ENCODE peak calls at places on chromosomes 16 and 17, in five cellular contexts. E is sigmoid colon, I is Caco-2, U is dorsolateral prefrontal cortex, Q is AG04449. X is an unnamed sample.

GRCh38 chr16:23408242-23409201 is 44.5 kb downstream of the COG7 start:
- DNase-seq in E (peak; percentile 82), I (no peak), U (peak; percentile 72), Q (no peak), X (no peak)

GRCh38 chr17:41777579-41778188 is 8.8 kb downstream of the JUP start:
- DNase-seq in E (peak; percentile 87), I (no peak), U (peak; percentile 37), Q (peak; percentile 47), X (peak; percentile 90)

GRCh38 chr17:42670199-42670924 is 6.4 kb downstream of the PLEKHH3 start:
- DNase-seq in E (no peak), I (no peak), U (no peak), Q (no peak), X (no peak)

GRCh38 chr16:24645739-24646645 is 83.5 kb upstream of the TNRC6A start:
- DNase-seq in E (peak; percentile 67), I (no peak), U (no peak), Q (peak; percentile 98), X (peak; percentile 99)

GRCh38 chr17:7851438-7852261 is 3.2 kb upstream of the TMEM88 start:
- DNase-seq in E (peak; percentile 95), I (no peak), U (peak; percentile 90), Q (no peak), X (no peak)

GRCh38 chr17:77722366-77722765 is 236.1 kb upstream of the TNRC6C start:
- DNase-seq in E (no peak), I (no peak), U (no peak), Q (no peak), X (no peak)

GRCh38 chr17:61211233-61211632 is 188.4 kb upstream of the TBX2 start:
- DNase-seq in E (no peak), I (no peak), U (no peak), Q (no peak), X (no peak)

GRCh38 chr16:47049901-47050583 is 76.6 kb upstream of the DNAJA2 start:
- DNase-seq in E (no peak), I (no peak), U (no peak), Q (no peak), X (no peak)

DNA sequence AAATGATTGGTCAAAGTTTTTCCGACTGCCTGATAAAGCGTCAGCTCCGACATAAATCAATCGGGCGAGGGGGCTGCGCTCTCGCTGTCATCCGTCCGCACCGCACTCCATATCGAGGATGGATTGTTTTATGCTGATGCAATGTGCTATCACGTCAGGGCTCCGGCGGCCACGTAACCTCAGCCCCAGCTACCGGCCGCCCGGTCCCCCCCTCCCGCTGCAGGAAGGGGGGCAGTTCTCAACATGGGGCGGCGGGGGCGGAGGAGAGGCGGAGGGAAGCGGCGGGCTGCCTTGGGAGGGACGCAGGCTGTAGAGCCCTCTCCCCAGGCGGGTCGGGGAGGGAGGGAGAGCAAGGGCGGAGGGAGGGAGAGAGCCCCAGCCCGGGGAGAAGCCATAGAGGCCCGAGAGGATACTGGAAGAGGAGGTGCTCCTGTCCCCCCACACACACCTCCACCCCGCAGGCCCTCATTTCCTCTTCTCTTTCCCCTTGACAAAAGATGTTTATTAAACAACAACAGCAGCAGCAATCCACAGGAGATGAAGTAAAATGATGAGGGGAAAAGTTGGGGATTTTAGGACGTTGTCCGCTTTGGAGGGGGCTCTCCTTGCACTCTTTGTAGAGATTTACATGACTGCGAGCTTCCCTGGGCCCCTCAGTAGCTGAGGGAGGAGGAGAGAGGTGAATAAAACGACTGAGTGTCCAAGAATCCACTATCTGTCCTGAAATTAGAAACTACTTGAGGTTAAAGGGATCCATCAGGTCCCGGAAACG is 498 bp upstream of the HOXB9 start:
- DNase-seq in E (no peak), I (peak; percentile 88), U (no peak), Q (no peak), X (no peak)
- H3K4me3 ChIP-seq in E (no peak overlapping the region), I (peak overlapping the region; percentile 57), U (no peak overlapping the region), Q (peak overlapping the region; percentile 51), X (no peak overlapping the region)

DNA sequence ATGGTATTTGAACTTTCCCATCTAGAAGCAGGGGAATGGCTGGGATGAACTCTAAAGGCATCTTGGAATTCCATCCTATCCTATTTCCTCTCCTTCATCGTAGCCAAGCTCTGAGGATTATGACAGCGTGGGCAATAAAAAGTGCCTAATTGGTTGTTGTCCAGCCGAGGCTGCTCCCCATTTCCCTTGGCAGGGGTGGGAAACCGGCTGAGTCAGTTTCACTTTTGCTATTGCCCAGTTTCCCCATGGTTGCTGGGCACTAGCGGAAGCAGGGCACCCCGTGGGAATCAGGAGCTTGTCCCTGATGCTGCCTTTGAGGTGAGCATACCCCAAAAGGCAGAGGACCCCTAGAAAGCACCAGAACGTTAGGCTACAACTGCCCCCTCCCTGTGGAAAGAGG is 13.8 kb upstream of the SP2 start:
- DNase-seq in E (no peak), I (no peak), U (no peak), Q (no peak), X (no peak)
- H3K4me3 ChIP-seq in E (no peak overlapping the region), I (no peak overlapping the region), U (peak overlapping the region; percentile 38), Q (no peak overlapping the region), X (no peak overlapping the region)

GRCh38 chr17:45290269-45290765 is 26.5 kb downstream of the MAP3K14 start:
- DNase-seq in E (no peak), I (no peak), U (no peak), Q (no peak), X (no peak)

GRCh38 chr17:45293413-45294211 is 23.2 kb downstream of the MAP3K14 start:
- DNase-seq in E (peak; percentile 95), I (no peak), U (peak; percentile 91), Q (no peak), X (peak; percentile 65)

GRCh38 chr17:45294506-45294905 is 22.3 kb downstream of the MAP3K14 start:
- DNase-seq in E (no peak), I (no peak), U (no peak), Q (no peak), X (peak; percentile 50)

GRCh38 chr17:45291170-45291805 is 25.5 kb downstream of the MAP3K14 start:
- DNase-seq in E (no peak), I (no peak), U (peak; percentile 58), Q (no peak), X (no peak)

GRCh38 chr17:45292696-45293412 is 24.0 kb downstream of the MAP3K14 start:
- DNase-seq in E (no peak), I (no peak), U (no peak), Q (no peak), X (no peak)
- H3K4me3 ChIP-seq in E (no peak overlapping the region), I (no peak overlapping the region), U (no peak overlapping the region), Q (no peak overlapping the region), X (no peak overlapping the region)

GRCh38 chr17:44689492-44690217 is at the start of gene CCDC43:
- DNase-seq in E (peak; percentile 93), I (peak; percentile 95), U (peak; percentile 91), Q (peak; percentile 59), X (peak; percentile 92)

GRCh38 chr17:44687752-44688151 is 1.8 kb downstream of the CCDC43 start:
- DNase-seq in E (no peak), I (no peak), U (no peak), Q (no peak), X (no peak)

GRCh38 chr17:44688675-44689491 is 693 bp downstream of the CCDC43 start:
- DNase-seq in E (no peak), I (no peak), U (no peak), Q (no peak), X (no peak)

GRCh38 chr17:44693609-44694008 is 4.0 kb upstream of the CCDC43 start:
- DNase-seq in E (no peak), I (no peak), U (no peak), Q (no peak), X (no peak)

DNA sequence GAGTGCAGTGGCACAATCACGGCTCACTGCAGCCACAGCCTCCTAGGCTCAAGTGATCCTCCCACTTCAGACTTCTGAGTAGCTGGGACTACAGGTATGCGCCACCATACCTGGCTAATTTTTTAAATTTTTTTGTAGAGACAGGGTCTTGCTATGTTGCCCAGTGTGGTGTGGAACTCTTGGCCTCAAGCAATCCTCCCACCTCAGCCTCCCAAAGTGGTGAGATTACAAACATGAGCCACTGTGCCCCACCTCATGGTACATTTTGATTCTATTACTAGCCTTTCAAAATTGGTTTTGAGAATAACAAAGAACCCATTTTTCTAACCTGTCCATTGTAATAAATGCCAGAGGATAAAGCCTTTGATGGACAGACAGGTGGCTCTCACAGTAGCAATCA is 1.4 kb downstream of the CCDC43 start:
- DNase-seq in E (no peak), I (no peak), U (no peak), Q (no peak), X (no peak)
- H3K4me3 ChIP-seq in E (no peak overlapping the region), I (peak overlapping the region; percentile 74), U (peak overlapping the region; percentile 97), Q (peak overlapping the region; percentile 98), X (peak overlapping the region; percentile 92)

GRCh38 chr17:72539981-72540897 is 419.4 kb downstream of the SOX9 start:
- DNase-seq in E (peak; percentile 77), I (no peak), U (peak; percentile 59), Q (no peak), X (no peak)
- H3K4me3 ChIP-seq in E (no peak overlapping the region), I (no peak overlapping the region), U (peak overlapping the region; percentile 47), Q (peak overlapping the region; percentile 40), X (peak overlapping the region; percentile 52)

GRCh38 chr17:55723488-55723848 is 804 bp upstream of the TMEM100 start:
- DNase-seq in E (no peak), I (no peak), U (no peak), Q (no peak), X (no peak)
- H3K4me3 ChIP-seq in E (no peak overlapping the region), I (no peak overlapping the region), U (no peak overlapping the region), Q (no peak overlapping the region), X (no peak overlapping the region)

DNA sequence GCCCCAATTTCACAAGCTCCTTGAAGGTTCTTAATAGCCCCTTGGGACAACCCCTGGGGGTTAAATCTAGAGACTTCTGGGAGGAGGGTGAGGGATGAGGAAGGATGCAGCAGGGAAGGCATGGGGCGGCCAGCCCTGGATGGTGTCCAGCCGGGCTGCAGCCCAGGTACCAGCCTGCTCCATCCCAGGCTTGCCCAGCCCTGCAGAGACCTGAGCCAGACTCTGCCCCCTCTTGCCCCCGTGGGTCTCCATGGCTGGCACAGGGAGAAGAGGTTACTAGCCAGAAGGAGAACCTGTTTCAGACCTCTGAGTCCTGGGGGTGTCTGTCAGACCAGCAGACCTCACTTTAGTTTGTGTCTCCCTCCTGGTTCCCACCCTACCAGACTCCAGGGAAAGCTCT is 8.5 kb downstream of the NHERF1 start:
- DNase-seq in E (no peak), I (no peak), U (no peak), Q (no peak), X (no peak)
- H3K4me3 ChIP-seq in E (no peak overlapping the region), I (no peak overlapping the region), U (no peak overlapping the region), Q (no peak overlapping the region), X (no peak overlapping the region)

GRCh38 chr16:56662357-56663354 is 4.9 kb downstream of the MT1F start:
- DNase-seq in E (no peak), I (no peak), U (no peak), Q (no peak), X (no peak)
- H3K4me3 ChIP-seq in E (no peak overlapping the region), I (no peak overlapping the region), U (peak overlapping the region; percentile 56), Q (peak overlapping the region; percentile 8), X (no peak overlapping the region)